ENCODE peak calls at places on chromosomes 16 and 17, in four cellular contexts. L is foreskin fibroblast, V is breast epithelium, C is AG04450. Q is an unnamed sample.

GRCh38 chr17:64164592-64165285 is 34.8 kb upstream of the ERN1 start:
- DNase-seq in L (peak), V (no peak), C (no peak), Q (no peak)

GRCh38 chr17:80146121-80147034 is 550 bp downstream of the EIF4A3 start:
- DNase-seq in L (peak), V (no peak), C (no peak), Q (peak)

GRCh38 chr17:68382582-68383085 is 74.7 kb downstream of the WIPI1 start:
- DNase-seq in L (no peak), V (no peak), C (no peak), Q (no peak)

GRCh38 chr17:33990943-33991706 is 264.0 kb upstream of the CCL2 start:
- DNase-seq in L (no peak), V (no peak), C (no peak), Q (no peak)

GRCh38 chr17:80877095-80877828 is 114.4 kb upstream of the CHMP6 start:
- DNase-seq in L (no peak), V (peak), C (no peak), Q (peak)

GRCh38 chr17:40110457-40110856 is 10.1 kb upstream of the NR1D1 start:
- DNase-seq in L (no peak), V (peak), C (no peak), Q (no peak)

GRCh38 chr17:77467513-77467912 is 326.7 kb downstream of the SEC14L1 start:
- DNase-seq in L (no peak), V (no peak), C (no peak), Q (no peak)

GRCh38 chr17:65195716-65196115 is 58.5 kb downstream of the RGS9 start:
- DNase-seq in L (no peak), V (no peak), C (no peak), Q (no peak)

GRCh38 chr17:49898547-49899490 is 51.0 kb upstream of the TAC4 start:
- DNase-seq in L (no peak), V (no peak), C (no peak), Q (no peak)

GRCh38 chr17:10652984-10653680 is 4.0 kb downstream of the MYH3 start:
- DNase-seq in L (no peak), V (no peak), C (no peak), Q (peak)

GRCh38 chr17:28055546-28056275 is 13.2 kb downstream of the NLK start:
- DNase-seq in L (no peak), V (no peak), C (no peak), Q (peak)

GRCh38 chr17:32298721-32299578 is 33.3 kb downstream of the RHBDL3 start:
- DNase-seq in L (no peak), V (peak), C (no peak), Q (no peak)

GRCh38 chr16:1545044-1545736 is 11.7 kb downstream of the TMEM204 start:
- DNase-seq in L (no peak), V (no peak), C (no peak), Q (no peak)

GRCh38 chr17:57649731-57650484 is 95.2 kb downstream of the CCDC182 start:
- DNase-seq in L (no peak), V (no peak), C (no peak), Q (no peak)

GRCh38 chr16:5770118-5770517 is 672.5 kb upstream of the EEF2KMT start:
- DNase-seq in L (no peak), V (no peak), C (no peak), Q (no peak)

GRCh38 chr16:72794986-72795385 is 252.9 kb downstream of the ZFHX3 start:
- DNase-seq in L (no peak), V (no peak), C (no peak), Q (no peak)
- TF ChIP-seq CTCF in L (no peak), V (no peak), C (no peak), Q (no peak)

GRCh38 chr16:48161906-48162305 is 6.1 kb upstream of the ABCC12 start:
- DNase-seq in L (peak), V (no peak), C (no peak), Q (no peak)
- TF ChIP-seq CTCF in L (no peak), V (no peak), C (no peak), Q (no peak)

GRCh38 chr16:56950051-56950450 is 11.7 kb upstream of the CETP start:
- DNase-seq in L (no peak), V (no peak), C (no peak), Q (no peak)
- TF ChIP-seq CTCF in L (no peak), V (no peak), C (no peak), Q (no peak)

GRCh38 chr16:73529303-73530012 is 481.5 kb upstream of the ZFHX3 start:
- DNase-seq in L (no peak), V (no peak), C (no peak), Q (no peak)

GRCh38 chr16:73523209-73523608 is 475.3 kb upstream of the ZFHX3 start:
- DNase-seq in L (no peak), V (no peak), C (no peak), Q (no peak)

GRCh38 chr16:73530529-73530928 is 482.6 kb upstream of the ZFHX3 start:
- DNase-seq in L (no peak), V (no peak), C (no peak), Q (no peak)

GRCh38 chr16:73531021-73531420 is 483.1 kb upstream of the ZFHX3 start:
- DNase-seq in L (no peak), V (no peak), C (no peak), Q (no peak)

DNA sequence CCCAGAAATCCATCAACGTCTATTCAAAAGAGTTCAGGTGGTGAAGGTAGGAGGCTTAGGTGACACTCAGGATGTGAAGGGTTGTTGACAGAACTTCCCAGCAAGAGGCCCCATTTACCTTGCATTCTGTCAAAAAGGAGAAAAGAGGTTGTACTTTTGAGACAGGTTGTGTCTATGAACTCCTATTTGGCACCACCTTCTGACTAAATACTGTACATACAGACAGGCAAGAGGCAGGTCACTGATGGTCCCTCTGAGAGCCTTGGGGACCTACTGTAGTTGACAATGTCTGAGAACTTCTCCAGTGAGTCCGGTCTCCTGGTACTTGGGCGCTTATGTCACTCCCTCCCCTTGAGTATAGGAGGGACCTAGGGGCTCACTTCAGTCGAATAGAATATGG is 479.3 kb upstream of the ZFHX3 start:
- DNase-seq in L (no peak), V (no peak), C (no peak), Q (no peak)
- TF ChIP-seq CTCF in L (no peak), V (no peak), C (no peak), Q (no peak)

Q was measured in GM20000.